ENCODE peak calls at places on chromosomes 4 and X, in six cellular contexts. H is A549, A is HepG2, T is upper lobe of left lung, V is K562, Q is GM12878. C is an unnamed sample.

GRCh38 chr4:27066591-27066990 is 205.9 kb downstream of the STIM2 start:
- ATAC-seq in V (no peak), Q (no peak), A (no peak), T (peak), H (no peak), C (peak)

GRCh38 chrX:116975517-116975916 is 512.7 kb upstream of the CT83 start:
- ATAC-seq in V (no peak), A (no peak), T (no peak), H (no peak), Q (no peak), C (no peak)

GRCh38 chr4:65661469-65661868 is 8.8 kb downstream of the EPHA5 start:
- ATAC-seq in A (no peak), Q (no peak), T (no peak), H (no peak), V (no peak), C (no peak)

GRCh38 chr4:8050555-8051206 is 107.9 kb downstream of the ABLIM2 start:
- ATAC-seq in T (peak), H (no peak), V (peak), Q (no peak), A (peak), C (peak)

GRCh38 chr4:99886146-99886545 is 8.1 kb downstream of the LAMTOR3 start:
- ATAC-seq in A (no peak), Q (no peak), H (no peak), V (no peak), T (no peak), C (no peak)

GRCh38 chr4:6095023-6095817 is 77.0 kb upstream of the C4orf50 start:
- ATAC-seq in A (no peak), Q (no peak), T (no peak), H (peak), V (no peak), C (no peak)

GRCh38 chrX:11449613-11450012 is 156.4 kb downstream of the AMELX start:
- ATAC-seq in H (no peak), Q (no peak), V (no peak), A (no peak), T (no peak), C (no peak)

GRCh38 chrX:145848857-145849256 is 31.2 kb downstream of the SLITRK2 start:
- ATAC-seq in H (no peak), Q (no peak), A (no peak), V (no peak), T (no peak), C (no peak)

GRCh38 chr4:112284166-112284565 is 1.5 kb downstream of the TIFA start:
- ATAC-seq in A (no peak), Q (no peak), V (peak), T (no peak), H (no peak), C (no peak)

GRCh38 chr4:28730304-28730703 is 1869.7 kb downstream of the STIM2 start:
- ATAC-seq in T (no peak), Q (no peak), V (no peak), H (no peak), A (no peak), C (no peak)
- TF ChIP-seq CTCF in T (no peak), Q (no peak), V (no peak), H (no peak), A (no peak), C (no peak)

DNA sequence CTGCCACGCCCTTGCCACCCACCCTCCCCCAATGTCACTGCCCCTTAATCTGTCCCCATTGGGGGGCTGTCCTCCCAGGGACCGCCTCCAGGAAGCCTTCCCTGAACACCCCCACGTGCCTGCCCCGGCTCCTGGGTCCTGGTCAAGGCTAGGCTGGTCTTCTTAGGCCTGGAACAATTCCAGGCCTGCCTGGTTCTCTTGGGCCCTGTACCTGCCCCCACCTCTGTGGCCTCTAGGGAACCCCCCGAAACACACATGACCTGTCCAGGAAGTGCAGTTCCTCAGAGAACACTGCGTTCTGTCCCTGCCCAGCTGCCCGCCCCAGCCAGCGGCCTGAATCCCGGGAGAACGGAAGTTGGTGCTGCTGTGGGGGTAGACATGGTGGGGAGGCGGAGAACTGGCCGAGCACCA is 5.1 kb downstream of the MXD4 start:
- ATAC-seq in Q (peak), H (no peak), A (no peak), T (no peak), V (no peak), C (peak)
- TF ChIP-seq EP300 in Q (no peak), H (no peak), A (no peak), T (peak), V (no peak), C (no peak)

GRCh38 chrX:17005712-17006372 is 59.4 kb downstream of the REPS2 start:
- ATAC-seq in H (no peak), T (no peak), A (no peak), V (no peak), Q (peak), C (peak)
- TF ChIP-seq CTCF in H (no peak), T (no peak), A (no peak), V (no peak), Q (no peak), C (no peak)

GRCh38 chr4:183962413-183962812 is 57.3 kb downstream of the STOX2 start:
- ATAC-seq in H (no peak), A (no peak), V (no peak), Q (no peak), T (no peak), C (no peak)
- TF ChIP-seq EP300 in H (no peak), A (no peak), V (no peak), Q (no peak), T (no peak), C (no peak)

GRCh38 chr4:163755013-163755412 is 260.5 kb downstream of the TMA16 start:
- ATAC-seq in V (no peak), A (no peak), T (peak), Q (peak), H (no peak), C (no peak)
- TF ChIP-seq CTCF in V (no peak), A (peak), T (no peak), Q (peak), H (peak), C (no peak)

GRCh38 chr4:132651193-132651592 is 497.9 kb upstream of the PCDH10 start:
- ATAC-seq in H (no peak), Q (no peak), V (no peak), T (no peak), A (no peak), C (no peak)
- TF ChIP-seq EP300 in H (no peak), Q (no peak), V (no peak), T (no peak), A (no peak), C (no peak)

GRCh38 chrX:131066237-131066636 is 8.1 kb downstream of the ARHGAP36 start:
- ATAC-seq in A (no peak), V (no peak), H (no peak), T (no peak), Q (no peak), C (no peak)

GRCh38 chrX:131072871-131073571 is 14.9 kb downstream of the ARHGAP36 start:
- ATAC-seq in A (no peak), Q (no peak), V (no peak), T (no peak), H (no peak), C (no peak)

GRCh38 chrX:131067216-131067615 is 9.1 kb downstream of the ARHGAP36 start:
- ATAC-seq in T (no peak), Q (no peak), H (no peak), A (no peak), V (no peak), C (no peak)

GRCh38 chrX:131067846-131068745 is 9.9 kb downstream of the ARHGAP36 start:
- ATAC-seq in H (no peak), Q (no peak), V (no peak), T (no peak), A (no peak), C (no peak)

GRCh38 chrX:131068945-131069719 is 11.0 kb downstream of the ARHGAP36 start:
- ATAC-seq in H (peak), V (peak), A (peak), T (no peak), Q (peak), C (no peak)
- TF ChIP-seq CTCF in H (peak), V (peak), A (peak), T (no peak), Q (no peak), C (peak)

DNA sequence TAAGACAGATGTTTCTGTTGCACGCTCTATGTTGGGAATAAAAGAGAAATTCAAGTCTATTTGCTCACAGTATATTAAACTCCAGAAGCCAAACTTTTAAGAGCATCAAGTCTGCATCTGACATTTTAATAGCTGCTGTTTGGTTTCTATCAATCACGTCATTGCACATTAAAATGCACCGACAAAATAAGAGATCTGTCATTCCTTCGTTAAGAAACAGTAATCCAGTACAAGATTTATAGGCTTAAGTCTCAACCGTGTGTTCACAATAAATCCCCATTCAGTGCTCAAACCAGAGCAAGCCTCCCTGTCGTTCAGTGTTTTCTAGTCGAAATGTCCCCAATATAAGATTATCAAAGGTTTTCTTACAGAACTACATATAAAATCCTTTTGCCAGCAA is 89.0 kb upstream of the BMPR1B start:
- ATAC-seq in V (no peak), Q (no peak), H (no peak), T (no peak), A (no peak), C (no peak)
- TF ChIP-seq EP300 in V (no peak), Q (no peak), H (no peak), T (no peak), A (no peak), C (no peak)

DNA sequence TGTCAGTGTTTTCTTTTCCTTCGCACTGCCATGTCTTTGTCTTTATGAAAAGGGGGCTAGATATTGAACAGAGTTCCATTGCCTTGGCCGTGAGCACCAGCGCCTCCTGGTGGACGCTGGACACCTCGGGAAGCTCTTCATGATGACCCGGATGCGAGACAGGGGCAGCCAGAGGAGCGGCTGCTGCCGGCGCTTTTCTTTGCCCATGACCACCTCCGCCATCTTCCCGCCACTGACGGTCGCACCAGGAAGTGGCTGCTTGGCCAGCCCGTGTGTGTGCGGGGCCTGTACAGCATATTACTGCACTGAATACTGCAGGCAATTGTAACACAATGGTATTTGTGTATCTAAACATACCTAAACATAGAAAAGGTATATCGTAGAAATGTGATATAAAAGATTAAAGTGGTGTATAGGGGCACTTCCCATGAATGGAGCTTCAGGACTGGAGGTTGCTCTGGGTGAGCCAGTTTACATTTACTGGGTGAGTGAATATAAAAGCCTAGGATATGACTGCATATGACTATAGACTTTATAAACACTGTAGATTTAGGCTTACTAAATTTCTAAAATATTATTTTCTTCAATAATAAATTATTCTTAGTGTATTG is 15.8 kb upstream of the GRIA2 start:
- ATAC-seq in T (peak), H (peak), A (peak), Q (peak), V (peak), C (no peak)
- TF ChIP-seq CTCF in T (peak), H (peak), A (peak), Q (peak), V (peak), C (peak)

C was measured in gastroesophageal sphincter.